ENCODE peak calls at places on chromosomes 2 and 18, in five cellular contexts. E is mammary epithelial cell, Y is SK-N-SH, L is neural progenitor cell, A is IMR-90. B is an unnamed sample.

GRCh38 chr18:63236417-63236816 is 83.2 kb downstream of the BCL2 start:
- DNase-seq in L (no peak), E (no peak), Y (no peak), A (no peak), B (no peak)

GRCh38 chr2:202164409-202164808 is 74.0 kb downstream of the SUMO1 start:
- DNase-seq in Y (no peak), E (no peak), L (peak), A (peak), B (peak)

GRCh38 chr2:222289280-222290250 is 9.2 kb downstream of the PAX3 start:
- DNase-seq in A (no peak), Y (no peak), L (no peak), E (no peak), B (no peak)

GRCh38 chr2:109674894-109675534 is 60.9 kb downstream of the SOWAHC start:
- DNase-seq in E (no peak), L (no peak), A (no peak), Y (no peak), B (no peak)

GRCh38 chr18:63255435-63255834 is 64.1 kb downstream of the BCL2 start:
- DNase-seq in E (no peak), A (no peak), L (no peak), Y (no peak), B (no peak)

GRCh38 chr2:71340176-71340575 is 8.6 kb downstream of the ZNF638 start:
- DNase-seq in L (no peak), Y (no peak), E (no peak), A (no peak), B (no peak)

GRCh38 chr2:126749537-126749936 is 93.6 kb downstream of the GYPC start:
- DNase-seq in E (no peak), A (peak), Y (no peak), L (no peak), B (peak)

GRCh38 chr2:191789791-191790190 is 57.1 kb downstream of the CAVIN2 start:
- DNase-seq in A (peak), E (peak), L (no peak), Y (no peak), B (no peak)

GRCh38 chr2:205996156-205996555 is 89.8 kb downstream of the INO80D start:
- DNase-seq in Y (no peak), A (no peak), L (no peak), E (no peak), B (no peak)

GRCh38 chr2:100767224-100767653 is 52.7 kb upstream of the NPAS2 start:
- DNase-seq in L (no peak), A (peak), Y (no peak), E (peak), B (no peak)

GRCh38 chr2:194003911-194004310 is 1653.1 kb upstream of the SLC39A10 start:
- DNase-seq in L (no peak), E (peak), A (no peak), Y (no peak), B (no peak)

GRCh38 chr2:31075936-31076590 is 62.2 kb downstream of the GALNT14 start:
- DNase-seq in Y (no peak), L (no peak), A (no peak), E (peak), B (no peak)

GRCh38 chr2:101109451-101110140 is 41.6 kb downstream of the TBC1D8 start:
- DNase-seq in E (no peak), Y (no peak), L (no peak), A (no peak), B (no peak)

GRCh38 chr2:45834858-45835257 is 183.4 kb downstream of the PRKCE start:
- DNase-seq in L (no peak), A (no peak), E (no peak), Y (no peak), B (no peak)

GRCh38 chr2:239821694-239822075 is 203.5 kb downstream of the NDUFA10 start:
- DNase-seq in A (no peak), E (no peak), L (no peak), Y (no peak), B (no peak)

GRCh38 chr2:239824051-239824694 is 201.0 kb downstream of the NDUFA10 start:
- DNase-seq in Y (peak), A (no peak), E (peak), L (peak), B (peak)

GRCh38 chr2:239819974-239820555 is 205.1 kb downstream of the NDUFA10 start:
- DNase-seq in L (no peak), E (no peak), A (no peak), Y (peak), B (no peak)

GRCh38 chr2:239820836-239821693 is 204.1 kb downstream of the NDUFA10 start:
- DNase-seq in E (no peak), L (no peak), A (no peak), Y (no peak), B (no peak)

DNA sequence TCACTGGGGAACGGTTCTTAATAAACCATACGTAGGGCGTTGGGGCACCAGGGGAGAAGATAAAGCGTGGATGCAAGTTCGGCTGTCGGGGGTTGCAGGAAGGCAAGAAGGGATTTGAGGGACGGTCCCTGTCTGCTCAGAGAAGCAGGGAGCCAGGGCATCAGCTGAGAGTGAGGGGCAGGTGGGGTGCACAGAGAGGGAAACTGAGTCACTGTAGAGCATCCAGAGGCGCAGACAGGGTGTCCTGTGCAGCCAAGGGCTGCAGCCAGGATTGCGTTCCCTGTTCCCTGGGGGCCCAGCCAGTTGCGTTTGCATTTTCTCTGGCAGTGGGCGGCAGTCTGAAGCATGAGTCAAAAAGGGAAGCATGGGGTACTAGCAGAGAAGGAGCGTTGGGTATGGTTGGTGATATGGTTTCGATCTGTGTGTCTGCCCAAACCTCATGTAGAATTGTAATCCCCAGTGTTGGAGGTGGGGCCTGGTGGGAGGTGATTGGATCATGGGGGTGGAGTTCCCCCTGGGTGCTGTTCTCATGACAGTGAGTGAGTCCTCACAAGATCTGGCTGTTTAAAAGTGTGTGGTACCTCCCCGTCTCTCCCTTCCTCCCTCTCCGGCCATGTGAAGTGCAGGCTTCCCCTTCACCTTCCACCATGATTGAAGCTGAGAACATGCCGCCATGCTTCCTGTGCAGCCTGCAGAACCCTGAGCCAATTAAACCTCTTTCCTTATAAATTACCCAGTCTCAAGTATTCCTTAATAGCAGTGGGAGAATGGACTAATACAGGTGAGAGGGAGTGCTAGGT is 202.8 kb downstream of the NDUFA10 start:
- DNase-seq in A (no peak), Y (no peak), E (no peak), L (no peak), B (no peak)
- H3K9ac ChIP-seq in A (no peak), Y (no peak), E (no peak), L (no peak), B (no peak)

DNA sequence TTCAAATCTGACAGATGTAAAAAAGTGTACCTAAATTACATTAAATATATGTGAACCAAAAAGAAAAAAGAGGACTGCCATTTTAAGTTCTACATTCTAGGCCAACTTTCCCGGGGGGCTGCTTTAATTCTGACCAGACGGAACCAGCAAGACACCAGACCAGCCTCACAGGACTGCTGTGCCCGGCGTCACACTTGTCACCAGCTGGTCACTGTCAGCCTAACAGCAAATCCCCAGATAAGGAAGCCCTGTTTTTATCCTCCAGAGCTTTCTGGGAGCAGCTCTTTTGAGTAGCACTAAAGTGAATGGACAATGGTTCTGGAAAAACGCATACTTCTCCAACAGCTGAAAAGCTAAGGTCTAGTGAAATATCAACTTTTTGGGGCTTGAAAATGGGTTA is 35.6 kb downstream of the CYB5A start:
- DNase-seq in L (peak), E (no peak), Y (peak), A (no peak), B (peak)
- H3K9ac ChIP-seq in L (no peak), E (no peak), Y (no peak), A (no peak), B (no peak)

GRCh38 chr18:80103231-80103630 is 5.8 kb upstream of the ADNP2 start:
- DNase-seq in E (no peak), A (peak), Y (no peak), L (no peak), B (no peak)
- H3K9ac ChIP-seq in E (no peak), A (no peak), Y (no peak), L (no peak), B (no peak)

GRCh38 chr18:457533-457932 is 43.0 kb downstream of the COLEC12 start:
- DNase-seq in L (no peak), A (peak), Y (no peak), E (no peak), B (no peak)
- H3K9ac ChIP-seq in L (no peak), A (peak), Y (no peak), E (no peak), B (no peak)

DNA sequence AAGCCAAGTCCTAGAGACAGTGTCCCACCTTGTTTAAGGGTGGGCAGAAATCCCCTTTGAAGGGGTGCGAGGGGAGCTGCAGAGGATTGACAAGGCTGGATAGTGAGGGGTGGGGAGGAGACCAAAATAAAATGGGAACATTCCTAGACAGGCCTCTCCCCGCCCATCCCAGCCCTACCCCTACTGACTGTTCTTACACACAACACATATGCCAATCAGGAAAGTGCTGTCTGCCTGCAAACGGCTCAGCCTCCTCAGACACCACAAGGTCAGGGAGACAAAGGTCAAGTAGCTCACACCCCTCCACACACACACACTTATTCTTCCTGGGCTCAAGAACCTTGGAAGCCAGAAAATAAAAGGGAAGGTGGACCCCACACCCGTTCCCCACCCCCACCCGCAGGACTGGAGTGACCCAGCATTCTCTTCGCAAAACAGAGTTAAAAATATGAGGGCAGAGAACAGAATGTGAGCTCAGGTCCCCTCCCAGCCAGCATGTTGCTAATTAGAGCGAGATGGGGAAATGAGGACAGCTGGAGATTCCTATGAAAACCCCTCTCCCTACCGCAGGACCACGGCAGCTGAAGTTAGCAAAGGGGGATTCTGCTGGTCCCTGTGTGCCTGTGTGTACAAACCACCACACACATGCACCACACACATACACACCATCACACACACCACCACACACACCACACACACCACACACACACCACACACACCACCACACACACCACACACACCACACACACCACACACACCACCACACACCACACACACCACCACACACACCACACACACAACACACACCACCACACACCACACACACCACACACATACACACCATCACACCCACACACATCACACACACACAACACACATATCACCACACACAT is 197.8 kb downstream of the TNS1 start:
- DNase-seq in A (no peak), L (peak), E (no peak), Y (peak), B (peak)
- H3K9ac ChIP-seq in A (no peak), L (no peak), E (no peak), Y (no peak), B (no peak)

GRCh38 chr2:69088471-69088870 is 75.5 kb downstream of the ANTXR1 start:
- DNase-seq in L (no peak), A (peak), Y (no peak), E (no peak), B (no peak)
- H3K9ac ChIP-seq in L (no peak), A (no peak), Y (no peak), E (no peak), B (no peak)